ENCODE peak calls at places on chromosomes 12 and 14, in four cellular contexts. X is Daoy; P is SHP77; M is naive thymus-derived CD8-positive, alpha-beta T cell. J is an unnamed sample.

GRCh38 chr12:67202344-67203012 is 66.7 kb upstream of the CAND1 start:
- DNase-seq in X (no peak), P (no peak), M (no peak), J (no peak)

GRCh38 chr12:10967409-10967808 is 19.3 kb downstream of the TAS2R50 start:
- DNase-seq in X (no peak), P (no peak), M (no peak), J (no peak)

GRCh38 chr14:94322648-94323570 is at the start of gene SERPINA6:
- DNase-seq in X (peak; percentile 86), P (no peak), M (no peak), J (no peak)

GRCh38 chr12:42468341-42468821 is 121.2 kb downstream of the PRICKLE1 start:
- DNase-seq in X (peak; percentile 13), P (no peak), M (no peak), J (peak; percentile 19)

GRCh38 chr14:30034049-30034635 is 106.5 kb upstream of the PRKD1 start:
- DNase-seq in X (peak; percentile 21), P (peak; percentile 63), M (no peak), J (no peak)

GRCh38 chr12:14664434-14665023 is 31.9 kb downstream of the GUCY2C start:
- DNase-seq in X (peak; percentile 25), P (peak; percentile 51), M (peak; percentile 43), J (peak; percentile 24)

GRCh38 chr14:61116369-61116768 is 135.3 kb downstream of the SLC38A6 start:
- DNase-seq in X (no peak), P (no peak), M (no peak), J (no peak)

GRCh38 chr14:105474478-105475268 is at the start of gene CRIP2:
- DNase-seq in X (peak; percentile 75), P (peak; percentile 48), M (no peak), J (peak; percentile 77)

GRCh38 chr12:66829660-66830325 is 150.9 kb upstream of the GRIP1 start:
- DNase-seq in X (no peak), P (no peak), M (peak; percentile 4), J (no peak)

GRCh38 chr14:96167224-96168148 is 37.2 kb upstream of the BDKRB2 start:
- DNase-seq in X (peak; percentile 88), P (no peak), M (no peak), J (no peak)

GRCh38 chr12:29589271-29589670 is 91.8 kb upstream of the OVCH1 start:
- DNase-seq in X (no peak), P (no peak), M (no peak), J (no peak)

GRCh38 chr14:34707722-34708121 is 6.7 kb downstream of the CFL2 start:
- DNase-seq in X (no peak), P (no peak), M (no peak), J (no peak)

GRCh38 chr12:79326225-79326624 is 364.5 kb downstream of the PAWR start:
- DNase-seq in X (no peak), P (no peak), M (no peak), J (peak; percentile 40)

GRCh38 chr12:19572920-19573558 is 133.7 kb downstream of the AEBP2 start:
- DNase-seq in X (peak; percentile 51), P (peak; percentile 1), M (peak; percentile 10), J (no peak)

GRCh38 chr12:30515351-30515750 is 180.3 kb downstream of the IPO8 start:
- DNase-seq in X (no peak), P (no peak), M (no peak), J (no peak)

GRCh38 chr12:107597695-107598410 is 87.7 kb upstream of the PWP1 start:
- DNase-seq in X (no peak), P (no peak), M (no peak), J (no peak)

GRCh38 chr14:105475269-105475915 is 771 bp downstream of the CRIP2 start:
- DNase-seq in X (peak; percentile 83), P (peak; percentile 73), M (no peak), J (no peak)

GRCh38 chr12:4270016-4270669 is 3.4 kb upstream of the CCND2 start:
- DNase-seq in X (no peak), P (no peak), M (no peak), J (no peak)

GRCh38 chr12:77842430-77842829 is 11.7 kb downstream of the NAV3 start:
- DNase-seq in X (no peak), P (no peak), M (no peak), J (no peak)

GRCh38 chr14:97887690-97888089 is 1090.5 kb downstream of the VRK1 start:
- DNase-seq in X (no peak), P (no peak), M (no peak), J (no peak)

GRCh38 chr12:109513977-109514376 is 36.5 kb downstream of the UBE3B start:
- DNase-seq in X (no peak), P (no peak), M (no peak), J (no peak)

GRCh38 chr12:40170593-40170992 is 54.2 kb upstream of the LRRK2 start:
- DNase-seq in X (peak; percentile 5), P (peak; percentile 30), M (no peak), J (no peak)

GRCh38 chr12:13190275-13190674 is 6.3 kb upstream of the EMP1 start:
- DNase-seq in X (no peak), P (no peak), M (no peak), J (no peak)

GRCh38 chr14:102929349-102930137 is 7.1 kb downstream of the AMN start:
- DNase-seq in X (no peak), P (no peak), M (no peak), J (no peak)

GRCh38 chr12:104670439-104671406 is 214.0 kb downstream of the CHST11 start:
- DNase-seq in X (peak; percentile 26), P (no peak), M (no peak), J (no peak)

GRCh38 chr12:7995266-7995963 is 37.1 kb upstream of the FOXJ2 start:
- DNase-seq in X (peak; percentile 83), P (peak; percentile 33), M (peak; percentile 86), J (peak; percentile 67)

GRCh38 chr12:41917827-41918445 is 226.7 kb downstream of the GXYLT1 start:
- DNase-seq in X (no peak), P (no peak), M (no peak), J (no peak)

GRCh38 chr12:32921397-32921796 is 24.8 kb upstream of the PKP2 start:
- DNase-seq in X (no peak), P (no peak), M (no peak), J (no peak)

GRCh38 chr12:120721866-120722265 is 3.8 kb upstream of the ACADS start:
- DNase-seq in X (no peak), P (no peak), M (no peak), J (no peak)

GRCh38 chr14:81286574-81287370 is 66.0 kb upstream of the GTF2A1 start:
- DNase-seq in X (no peak), P (no peak), M (no peak), J (no peak)

GRCh38 chr12:47361389-47362031 is 281.8 kb upstream of the AMIGO2 start:
- DNase-seq in X (peak; percentile 32), P (peak; percentile 26), M (peak; percentile 2), J (no peak)

GRCh38 chr14:59869381-59870255 is 958 bp downstream of the RTN1 start:
- DNase-seq in X (no peak), P (no peak), M (no peak), J (no peak)

GRCh38 chr14:22824711-22825359 is 4.9 kb upstream of the MRPL52 start:
- DNase-seq in X (peak; percentile 95), P (peak; percentile 27), M (no peak), J (no peak)

GRCh38 chr12:754871-755562 is 2.6 kb downstream of the WNK1 start:
- DNase-seq in X (peak; percentile 35), P (no peak), M (peak; percentile 20), J (peak; percentile 24)

J was measured in cerebellum.